ENCODE peak calls at places on chromosome 2, in five cellular contexts. One of them, this sample, is unnamed. For H3K4me1 and H3K9me3, the result is how much of the 10 kb centered on the place peaks cover.

GRCh38 chr2:176269319-176270099 is at the start of gene MTX2:
- DNase-seq in ovary: peak
- DNase-seq in uterus: peak
- DNase-seq in H1: peak
- DNase-seq in psoas muscle: peak
- DNase-seq in this sample: peak

GRCh38 chr2:85342156-85342555 is 12.2 kb downstream of the RETSAT start:
- DNase-seq in uterus: no peak
- DNase-seq in H1: no peak
- DNase-seq in psoas muscle: no peak
- DNase-seq in ovary: no peak
- DNase-seq in this sample: no peak

GRCh38 chr2:206876176-206876575 is 63.1 kb upstream of the CPO start:
- DNase-seq in psoas muscle: no peak
- DNase-seq in uterus: no peak
- DNase-seq in ovary: no peak
- DNase-seq in H1: no peak
- DNase-seq in this sample: no peak

GRCh38 chr2:22995576-22995975 is 389.4 kb upstream of the KLHL29 start:
- DNase-seq in psoas muscle: no peak
- DNase-seq in uterus: no peak
- DNase-seq in H1: no peak
- DNase-seq in ovary: no peak
- DNase-seq in this sample: no peak

GRCh38 chr2:160918909-160919503 is 241.2 kb upstream of the TANK start:
- DNase-seq in H1: peak
- DNase-seq in psoas muscle: peak
- DNase-seq in ovary: peak
- DNase-seq in uterus: no peak
- DNase-seq in this sample: peak

GRCh38 chr2:128282976-128283810 is 35.5 kb downstream of the HS6ST1 start:
- DNase-seq in psoas muscle: peak
- DNase-seq in H1: no peak
- DNase-seq in uterus: no peak
- DNase-seq in ovary: peak
- DNase-seq in this sample: peak

GRCh38 chr2:235820571-235820970 is 326.7 kb downstream of the AGAP1 start:
- DNase-seq in psoas muscle: no peak
- DNase-seq in ovary: no peak
- DNase-seq in H1: no peak
- DNase-seq in uterus: no peak
- DNase-seq in this sample: no peak

GRCh38 chr2:67600946-67601345 is 203.8 kb downstream of the ETAA1 start:
- DNase-seq in uterus: no peak
- DNase-seq in psoas muscle: no peak
- DNase-seq in ovary: no peak
- DNase-seq in H1: no peak
- DNase-seq in this sample: no peak

GRCh38 chr2:27147935-27148334 is 869 bp upstream of the TCF23 start:
- DNase-seq in psoas muscle: no peak
- DNase-seq in uterus: no peak
- DNase-seq in H1: no peak
- DNase-seq in ovary: no peak
- DNase-seq in this sample: no peak

GRCh38 chr2:229634574-229635185 is 79.7 kb downstream of the DNER start:
- DNase-seq in H1: no peak
- DNase-seq in uterus: no peak
- DNase-seq in psoas muscle: no peak
- DNase-seq in ovary: no peak
- DNase-seq in this sample: no peak

GRCh38 chr2:120305296-120305695 is 40.6 kb upstream of the INHBB start:
- DNase-seq in psoas muscle: no peak
- DNase-seq in ovary: no peak
- DNase-seq in H1: no peak
- DNase-seq in uterus: no peak
- DNase-seq in this sample: no peak

GRCh38 chr2:15601681-15602080 is 10.0 kb downstream of the DDX1 start:
- DNase-seq in uterus: no peak
- DNase-seq in H1: no peak
- DNase-seq in psoas muscle: no peak
- DNase-seq in ovary: no peak
- DNase-seq in this sample: no peak

GRCh38 chr2:46983065-46983801 is 67.6 kb upstream of the MCFD2 start:
- DNase-seq in uterus: no peak
- DNase-seq in H1: no peak
- DNase-seq in psoas muscle: no peak
- DNase-seq in ovary: no peak
- DNase-seq in this sample: peak

GRCh38 chr2:106085441-106085911 is 108.6 kb downstream of the UXS1 start:
- DNase-seq in ovary: no peak
- DNase-seq in uterus: no peak
- DNase-seq in psoas muscle: no peak
- DNase-seq in H1: no peak
- DNase-seq in this sample: no peak

GRCh38 chr2:20586379-20586715 is 64.6 kb downstream of the HS1BP3 start:
- DNase-seq in H1: no peak
- DNase-seq in psoas muscle: no peak
- DNase-seq in ovary: no peak
- DNase-seq in uterus: no peak
- DNase-seq in this sample: no peak

GRCh38 chr2:147294825-147295392 is 549.9 kb upstream of the ACVR2A start:
- DNase-seq in psoas muscle: no peak
- DNase-seq in uterus: no peak
- DNase-seq in H1: no peak
- DNase-seq in ovary: no peak
- DNase-seq in this sample: no peak

GRCh38 chr2:219870023-219870422 is 242.6 kb downstream of the SLC4A3 start:
- DNase-seq in uterus: no peak
- DNase-seq in psoas muscle: no peak
- DNase-seq in H1: no peak
- DNase-seq in ovary: no peak
- DNase-seq in this sample: no peak

GRCh38 chr2:143607446-143608110 is 478.4 kb downstream of the ARHGAP15 start:
- DNase-seq in psoas muscle: no peak
- DNase-seq in H1: no peak
- DNase-seq in uterus: no peak
- DNase-seq in ovary: no peak
- DNase-seq in this sample: no peak

GRCh38 chr2:101463885-101464653 is 10.8 kb downstream of the RFX8 start:
- DNase-seq in ovary: no peak
- DNase-seq in uterus: no peak
- DNase-seq in H1: no peak
- DNase-seq in psoas muscle: no peak
- DNase-seq in this sample: no peak

GRCh38 chr2:154623819-154624218 is 74.7 kb upstream of the KCNJ3 start:
- DNase-seq in uterus: no peak
- DNase-seq in ovary: no peak
- DNase-seq in H1: no peak
- DNase-seq in psoas muscle: no peak
- DNase-seq in this sample: peak

GRCh38 chr2:161096336-161096735 is 63.9 kb upstream of the TANK start:
- DNase-seq in psoas muscle: no peak
- DNase-seq in H1: no peak
- DNase-seq in ovary: no peak
- DNase-seq in uterus: no peak
- DNase-seq in this sample: no peak

GRCh38 chr2:191620144-191620543 is 57.8 kb upstream of the NABP1 start:
- DNase-seq in H1: no peak
- DNase-seq in uterus: no peak
- DNase-seq in ovary: no peak
- DNase-seq in psoas muscle: no peak
- DNase-seq in this sample: no peak

GRCh38 chr2:24439971-24440340 is 51.1 kb upstream of the NCOA1 start:
- DNase-seq in H1: no peak
- DNase-seq in psoas muscle: no peak
- DNase-seq in ovary: no peak
- DNase-seq in uterus: no peak
- DNase-seq in this sample: no peak

GRCh38 chr2:10300328-10300920 is 2.3 kb upstream of the HPCAL1 start:
- DNase-seq in ovary: no peak
- DNase-seq in psoas muscle: no peak
- DNase-seq in uterus: no peak
- DNase-seq in H1: no peak
- DNase-seq in this sample: no peak

GRCh38 chr2:74383254-74383653 is 3.1 kb upstream of the DCTN1 start:
- DNase-seq in ovary: no peak
- DNase-seq in H1: no peak
- DNase-seq in uterus: no peak
- DNase-seq in psoas muscle: no peak
- DNase-seq in this sample: no peak

GRCh38 chr2:97011977-97012569 is 25.7 kb upstream of the FAM178B start:
- DNase-seq in psoas muscle: no peak
- DNase-seq in ovary: no peak
- DNase-seq in H1: no peak
- DNase-seq in uterus: no peak
- DNase-seq in this sample: no peak

GRCh38 chr2:118386636-118387302 is 298.5 kb downstream of the INSIG2 start:
- DNase-seq in ovary: no peak
- DNase-seq in uterus: no peak
- DNase-seq in H1: no peak
- DNase-seq in psoas muscle: no peak
- DNase-seq in this sample: no peak

GRCh38 chr2:130767408-130767775 is 12.1 kb downstream of the AMER3 start:
- DNase-seq in psoas muscle: no peak
- DNase-seq in H1: no peak
- DNase-seq in ovary: no peak
- DNase-seq in uterus: no peak
- DNase-seq in this sample: no peak

GRCh38 chr2:181177376-181177775 is 197.0 kb downstream of the UBE2E3 start:
- DNase-seq in ovary: no peak
- DNase-seq in uterus: no peak
- DNase-seq in H1: no peak
- DNase-seq in psoas muscle: no peak
- DNase-seq in this sample: no peak

GRCh38 chr2:42928161-42928691 is 135.8 kb upstream of the HAAO start:
- DNase-seq in ovary: no peak
- DNase-seq in uterus: no peak
- DNase-seq in psoas muscle: no peak
- DNase-seq in H1: no peak
- DNase-seq in this sample: peak
- H3K4me1 ChIP-seq in ovary: half or more
- H3K4me1 ChIP-seq in uterus: half or more
- H3K4me1 ChIP-seq in psoas muscle: half or more
- H3K4me1 ChIP-seq in H1: under half
- H3K4me1 ChIP-seq in this sample: under half

DNA sequence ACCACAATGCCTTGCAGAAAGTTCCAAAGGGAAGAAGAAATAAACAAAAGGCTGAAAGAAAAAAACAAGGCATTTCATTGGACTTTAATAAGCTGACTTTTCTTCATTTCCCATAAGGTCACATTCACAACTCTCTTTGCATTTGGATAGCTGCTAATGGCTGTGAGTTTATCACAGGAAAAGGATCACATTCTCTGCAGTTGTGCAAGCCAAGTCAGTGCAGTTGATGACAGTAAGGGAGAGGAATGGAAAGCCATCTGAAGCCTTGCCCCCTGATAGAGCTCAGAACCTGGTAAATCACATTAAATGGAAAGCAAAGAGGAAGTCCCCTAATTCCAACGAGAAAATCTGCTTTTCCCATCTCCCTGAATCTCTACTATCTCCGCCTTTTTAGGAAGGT is 950.6 kb downstream of the CNTNAP5 start:
- DNase-seq in psoas muscle: no peak
- DNase-seq in uterus: no peak
- DNase-seq in ovary: no peak
- DNase-seq in H1: no peak
- DNase-seq in this sample: no peak
- H3K9me3 ChIP-seq in psoas muscle: under half
- H3K9me3 ChIP-seq in uterus: under half
- H3K9me3 ChIP-seq in ovary: under half
- H3K9me3 ChIP-seq in H1: under half
- H3K9me3 ChIP-seq in this sample: under half

GRCh38 chr2:237697586-237698337 is 70.4 kb downstream of the LRRFIP1 start:
- DNase-seq in ovary: no peak
- DNase-seq in psoas muscle: no peak
- DNase-seq in uterus: peak
- DNase-seq in H1: no peak
- DNase-seq in this sample: no peak
- H3K4me3 ChIP-seq in ovary: no peak
- H3K4me3 ChIP-seq in psoas muscle: peak
- H3K4me3 ChIP-seq in uterus: no peak
- H3K4me3 ChIP-seq in H1: no peak
- H3K4me3 ChIP-seq in this sample: no peak

GRCh38 chr2:71071681-71072398 is 3.4 kb downstream of the NAGK start:
- DNase-seq in H1: no peak
- DNase-seq in psoas muscle: no peak
- DNase-seq in ovary: no peak
- DNase-seq in uterus: no peak
- DNase-seq in this sample: peak

GRCh38 chr2:71070294-71071025 is 2.0 kb downstream of the NAGK start:
- DNase-seq in H1: no peak
- DNase-seq in ovary: no peak
- DNase-seq in uterus: no peak
- DNase-seq in psoas muscle: no peak
- DNase-seq in this sample: no peak

GRCh38 chr2:71073475-71073874 is 5.0 kb downstream of the NAGK start:
- DNase-seq in psoas muscle: no peak
- DNase-seq in uterus: no peak
- DNase-seq in ovary: no peak
- DNase-seq in H1: no peak
- DNase-seq in this sample: no peak

GRCh38 chr2:71074893-71075292 is 6.4 kb downstream of the NAGK start:
- DNase-seq in psoas muscle: no peak
- DNase-seq in H1: no peak
- DNase-seq in ovary: no peak
- DNase-seq in uterus: no peak
- DNase-seq in this sample: no peak

GRCh38 chr2:71072492-71072891 is 4.0 kb downstream of the NAGK start:
- DNase-seq in ovary: no peak
- DNase-seq in H1: no peak
- DNase-seq in psoas muscle: no peak
- DNase-seq in uterus: no peak
- DNase-seq in this sample: no peak
- H3K4me1 ChIP-seq in ovary: under half
- H3K4me1 ChIP-seq in H1: under half
- H3K4me1 ChIP-seq in psoas muscle: under half
- H3K4me1 ChIP-seq in uterus: under half
- H3K4me1 ChIP-seq in this sample: under half

This sample was measured in aorta.